ENCODE peak calls at places on chromosomes 2 and 18, in seven cellular contexts. F, N, G, K, B, M and I are unnamed samples.
A peak's percentile ranks its signal among the peaks of the same experiment; 100 is the strongest.

GRCh38 chr2:240720686-240721595 is 29.3 kb downstream of the AQP12A start:
- DNase-seq in F (no peak), N (no peak), G (no peak), K (no peak), B (no peak), M (no peak), I (no peak)

GRCh38 chr18:62250475-62250874 is 63.4 kb downstream of the RELCH start:
- DNase-seq in F (no peak), N (no peak), G (no peak), K (no peak), B (no peak), M (no peak), I (no peak)

GRCh38 chr2:8679827-8680731 is 1.8 kb upstream of the ID2 start:
- DNase-seq in F (no peak), N (peak; percentile 52), G (no peak), K (no peak), B (no peak), M (peak; percentile 98), I (no peak)

GRCh38 chr2:202084265-202084664 is 11.2 kb downstream of the KIAA2012 start:
- DNase-seq in F (no peak), N (no peak), G (no peak), K (no peak), B (no peak), M (no peak), I (no peak)

GRCh38 chr18:67144342-67144741 is 372.2 kb downstream of the DSEL start:
- DNase-seq in F (no peak), N (no peak), G (no peak), K (no peak), B (no peak), M (no peak), I (no peak)

GRCh38 chr2:65435625-65436168 is 3.3 kb upstream of the SPRED2 start:
- DNase-seq in F (peak; percentile 94), N (peak; percentile 97), G (no peak), K (peak; percentile 69), B (no peak), M (peak; percentile 76), I (peak; percentile 71)

GRCh38 chr18:7259482-7259881 is 28.6 kb downstream of the LRRC30 start:
- DNase-seq in F (no peak), N (peak; percentile 70), G (no peak), K (no peak), B (no peak), M (no peak), I (no peak)

GRCh38 chr2:241547781-241548450 is 10.6 kb upstream of the BOK start:
- DNase-seq in F (no peak), N (no peak), G (no peak), K (no peak), B (no peak), M (no peak), I (no peak)

GRCh38 chr2:227865281-227865680 is 6.2 kb upstream of the DAW1 start:
- DNase-seq in F (no peak), N (no peak), G (no peak), K (no peak), B (no peak), M (no peak), I (no peak)

GRCh38 chr2:155485141-155485842 is 786.8 kb downstream of the KCNJ3 start:
- DNase-seq in F (no peak), N (no peak), G (no peak), K (no peak), B (no peak), M (no peak), I (no peak)

GRCh38 chr2:100733344-100734187 is 86.4 kb upstream of the NPAS2 start:
- DNase-seq in F (no peak), N (no peak), G (no peak), K (no peak), B (no peak), M (peak; percentile 37), I (no peak)

GRCh38 chr2:203842373-203842772 is 25.2 kb upstream of the CTLA4 start:
- DNase-seq in F (no peak), N (no peak), G (no peak), K (no peak), B (no peak), M (no peak), I (no peak)

DNA sequence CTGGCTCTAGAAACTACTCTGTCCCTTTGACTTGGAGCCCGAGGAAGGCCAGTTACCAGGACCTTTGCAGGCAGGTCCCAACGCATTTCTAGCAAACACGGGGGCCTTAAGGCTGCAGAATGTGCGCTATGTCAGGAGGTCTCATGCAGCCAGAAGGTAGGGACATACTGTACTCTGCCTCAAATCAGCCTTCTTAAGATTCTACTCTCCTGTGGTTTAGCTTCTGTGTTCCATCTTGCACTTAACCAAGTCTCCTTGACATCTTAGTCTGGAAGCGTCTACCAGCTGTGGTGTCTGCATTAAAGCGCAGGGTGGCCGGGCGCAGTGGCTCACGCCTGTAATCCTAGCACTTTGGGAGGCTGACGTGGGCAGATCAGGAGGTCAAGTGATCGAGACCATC is 65.5 kb downstream of the STEAP3 start:
- DNase-seq in F (no peak), N (no peak), G (no peak), K (no peak), B (no peak), M (no peak), I (no peak)
- TF ChIP-seq TAF1 in F (no peak), N (no peak), G (no peak), K (no peak), B (no peak), M (no peak), I (no peak)

GRCh38 chr2:162509288-162509968 is 165.5 kb downstream of the GCA start:
- DNase-seq in F (no peak), N (no peak), G (no peak), K (no peak), B (no peak), M (no peak), I (no peak)

GRCh38 chr2:162506706-162507105 is 162.8 kb downstream of the GCA start:
- DNase-seq in F (no peak), N (no peak), G (no peak), K (no peak), B (no peak), M (no peak), I (no peak)
- TF ChIP-seq TAF1 in F (no peak), N (no peak), G (no peak), K (no peak), B (no peak), M (no peak), I (no peak)

GRCh38 chr2:236665572-236666118 is 96.0 kb downstream of the ACKR3 start:
- DNase-seq in F (no peak), N (no peak), G (no peak), K (no peak), B (no peak), M (no peak), I (no peak)
- TF ChIP-seq TAF1 in F (no peak), N (no peak), G (no peak), K (no peak), B (no peak), M (no peak), I (no peak)

DNA sequence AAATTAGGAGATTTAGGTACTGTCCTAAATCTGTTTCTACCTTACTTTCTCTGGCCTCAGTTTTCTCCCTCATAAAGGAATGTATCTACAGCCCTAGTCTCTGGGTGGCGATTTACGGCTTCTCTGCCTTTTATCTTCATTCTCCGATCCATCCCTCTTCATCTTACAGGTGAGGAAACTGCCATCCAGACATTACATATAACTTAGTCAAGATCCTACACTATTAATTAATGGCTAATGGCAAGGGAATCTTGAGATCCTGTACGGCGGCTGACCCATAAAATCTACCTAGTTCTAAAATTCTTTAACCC is 386 bp upstream of the YIPF4 start:
- DNase-seq in F (peak; percentile 14), N (no peak), G (no peak), K (no peak), B (no peak), M (no peak), I (no peak)
- TF ChIP-seq TAF1 in F (no peak), N (no peak), G (no peak), K (no peak), B (no peak), M (no peak), I (no peak)

GRCh38 chr2:169073972-169074751 is 4.8 kb downstream of the DHRS9 start:
- DNase-seq in F (no peak), N (no peak), G (no peak), K (no peak), B (no peak), M (no peak), I (no peak)
- TF ChIP-seq TAF1 in F (no peak), N (no peak), G (no peak), K (no peak), B (no peak), M (no peak), I (no peak)

DNA sequence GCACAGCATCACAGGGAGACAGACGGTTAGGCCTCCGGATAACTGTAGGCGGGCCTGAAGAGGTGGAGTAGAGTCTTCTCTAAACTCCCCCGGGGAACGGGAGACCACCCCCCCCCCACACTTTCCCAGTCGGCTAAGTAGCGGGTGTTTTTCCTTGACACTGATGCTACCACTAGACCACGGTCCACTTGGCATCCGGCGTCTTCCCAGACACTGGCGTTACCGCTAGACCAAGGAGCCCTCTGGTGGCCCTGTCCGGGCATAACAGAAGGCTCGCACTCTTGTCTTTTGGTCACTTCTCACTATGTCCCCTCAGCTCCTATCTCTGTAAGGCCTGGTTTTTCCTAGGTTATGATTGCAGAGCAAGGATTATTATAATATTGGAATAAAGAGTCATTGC is 25.7 kb upstream of the NCL start:
- DNase-seq in F (no peak), N (no peak), G (no peak), K (no peak), B (no peak), M (no peak), I (no peak)
- TF ChIP-seq TAF1 in F (no peak), N (no peak), G (no peak), K (no peak), B (no peak), M (no peak), I (no peak)

GRCh38 chr2:171523969-171524401 is 1.7 kb downstream of the CYBRD1 start:
- DNase-seq in F (no peak), N (no peak), G (no peak), K (no peak), B (no peak), M (no peak), I (no peak)

GRCh38 chr2:171522804-171523338 is 597 bp downstream of the CYBRD1 start:
- DNase-seq in F (peak; percentile 64), N (no peak), G (no peak), K (no peak), B (no peak), M (no peak), I (peak; percentile 43)

GRCh38 chr2:171523339-171523931 is 1.2 kb downstream of the CYBRD1 start:
- DNase-seq in F (peak; percentile 70), N (peak; percentile 72), G (no peak), K (peak; percentile 28), B (no peak), M (peak; percentile 21), I (peak; percentile 27)

GRCh38 chr2:171521361-171522056 is 765 bp upstream of the CYBRD1 start:
- DNase-seq in F (peak; percentile 40), N (peak; percentile 27), G (no peak), K (no peak), B (no peak), M (no peak), I (no peak)

GRCh38 chr2:171522057-171522803 is at the start of gene CYBRD1:
- DNase-seq in F (peak; percentile 92), N (peak; percentile 78), G (no peak), K (peak; percentile 61), B (no peak), M (no peak), I (peak; percentile 66)
- TF ChIP-seq TAF1 in F (peak; percentile 80), N (peak; percentile 36), G (peak; percentile 24), K (peak; percentile 47), B (peak; percentile 32), M (no peak), I (peak; percentile 58)